ENCODE peak calls at places on chromosomes 1 and 21, in ten cellular contexts. D, E, T, Z, I, O, B, M, Q and K are unnamed samples.

GRCh38 chr1:28341591-28341990 is 12.8 kb downstream of the MED18 start:
- DNase-seq in D (no peak), E (no peak), T (no peak), Z (no peak), I (no peak), O (no peak), B (no peak), M (no peak), Q (no peak), K (no peak)

GRCh38 chr21:19724081-19724480 is 1274.1 kb upstream of the NCAM2 start:
- DNase-seq in D (no peak), E (no peak), T (no peak), Z (no peak), I (no peak), O (no peak), B (no peak), M (no peak), Q (no peak), K (no peak)

GRCh38 chr1:172556461-172556860 is 23.5 kb downstream of the SUCO start:
- DNase-seq in D (no peak), E (no peak), T (no peak), Z (no peak), I (no peak), O (peak; percentile 18), B (no peak), M (no peak), Q (no peak), K (no peak)

GRCh38 chr1:61842863-61843514 is 100.7 kb downstream of the PATJ start:
- DNase-seq in D (no peak), E (no peak), T (no peak), Z (no peak), I (no peak), O (no peak), B (no peak), M (no peak), Q (peak; percentile 71), K (peak; percentile 11)

GRCh38 chr21:26909972-26910371 is 56.9 kb downstream of the ADAMTS5 start:
- DNase-seq in D (peak; percentile 55), E (no peak), T (peak; percentile 5), Z (no peak), I (no peak), O (peak; percentile 9), B (peak; percentile 49), M (no peak), Q (no peak), K (peak; percentile 57)

GRCh38 chr1:23791434-23792047 is 596 bp downstream of the LYPLA2 start:
- DNase-seq in D (peak; percentile 49), E (no peak), T (no peak), Z (no peak), I (no peak), O (no peak), B (peak; percentile 58), M (no peak), Q (no peak), K (no peak)

GRCh38 chr1:10225573-10225972 is 15.2 kb downstream of the KIF1B start:
- DNase-seq in D (no peak), E (no peak), T (peak; percentile 52), Z (no peak), I (no peak), O (no peak), B (no peak), M (no peak), Q (no peak), K (no peak)

GRCh38 chr1:234724517-234725176 is 114.7 kb upstream of the IRF2BP2 start:
- DNase-seq in D (no peak), E (peak; percentile 24), T (no peak), Z (no peak), I (peak; percentile 79), O (no peak), B (no peak), M (peak; percentile 87), Q (no peak), K (peak; percentile 78)

GRCh38 chr1:28642056-28642846 is 616 bp downstream of the TAF12 start:
- DNase-seq in D (no peak), E (no peak), T (no peak), Z (no peak), I (no peak), O (no peak), B (no peak), M (no peak), Q (no peak), K (no peak)

GRCh38 chr1:83897516-83897915 is 101.4 kb downstream of the TTLL7 start:
- DNase-seq in D (no peak), E (no peak), T (no peak), Z (no peak), I (no peak), O (no peak), B (no peak), M (no peak), Q (no peak), K (no peak)

GRCh38 chr1:209667701-209668100 is 7.5 kb upstream of the G0S2 start:
- DNase-seq in D (no peak), E (no peak), T (no peak), Z (no peak), I (no peak), O (no peak), B (no peak), M (no peak), Q (no peak), K (no peak)

GRCh38 chr1:218443255-218443654 is 98.1 kb downstream of the TGFB2 start:
- DNase-seq in D (no peak), E (no peak), T (no peak), Z (no peak), I (no peak), O (no peak), B (no peak), M (no peak), Q (no peak), K (no peak)

GRCh38 chr1:194477908-194478307 is 1291.5 kb upstream of the B3GALT2 start:
- DNase-seq in D (no peak), E (peak; percentile 41), T (no peak), Z (no peak), I (no peak), O (no peak), B (no peak), M (no peak), Q (no peak), K (no peak)

GRCh38 chr1:198201956-198202784 is 45.4 kb downstream of the NEK7 start:
- DNase-seq in D (no peak), E (peak; percentile 36), T (no peak), Z (no peak), I (no peak), O (no peak), B (no peak), M (no peak), Q (no peak), K (no peak)

GRCh38 chr1:89460348-89460747 is 64.3 kb upstream of the LRRC8B start:
- DNase-seq in D (no peak), E (no peak), T (no peak), Z (no peak), I (no peak), O (no peak), B (no peak), M (no peak), Q (no peak), K (no peak)

DNA sequence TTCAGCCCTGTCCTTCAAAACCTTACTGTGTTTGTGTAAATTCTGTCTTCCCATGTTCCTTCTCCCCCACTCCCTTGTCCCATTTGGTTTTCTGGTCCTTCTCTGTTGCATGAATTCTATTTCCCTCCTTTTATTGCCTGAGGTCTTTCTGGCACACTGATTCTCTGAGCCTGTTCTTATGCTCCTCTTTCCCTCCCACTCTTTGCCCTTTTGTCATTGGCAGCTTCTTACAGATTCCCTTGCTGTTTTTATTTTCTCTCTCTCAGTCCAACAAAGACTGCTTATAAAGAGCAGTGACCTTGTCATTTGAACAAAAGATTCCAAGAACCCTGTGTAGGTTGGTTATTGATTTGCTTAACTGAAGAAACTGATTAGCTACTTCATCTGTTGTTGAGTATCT is 49.7 kb downstream of the GPR52 start:
- DNase-seq in D (no peak), E (no peak), T (no peak), Z (no peak), I (no peak), O (no peak), B (no peak), M (no peak), Q (no peak), K (no peak)
- TF ChIP-seq CTCF in D (no peak), E (no peak), T (no peak), Z (no peak), I (no peak), O (no peak), B (no peak), M (no peak), Q (no peak), K (no peak)

GRCh38 chr1:63004868-63005267 is 220.9 kb downstream of the ATG4C start:
- DNase-seq in D (peak; percentile 37), E (no peak), T (peak; percentile 18), Z (no peak), I (no peak), O (peak; percentile 4), B (no peak), M (no peak), Q (peak; percentile 12), K (no peak)
- TF ChIP-seq CTCF in D (no peak), E (peak; percentile 20), T (peak; percentile 55), Z (no peak), I (no peak), O (peak; percentile 21), B (peak; percentile 22), M (peak; percentile 44), Q (peak; percentile 34), K (no peak)

DNA sequence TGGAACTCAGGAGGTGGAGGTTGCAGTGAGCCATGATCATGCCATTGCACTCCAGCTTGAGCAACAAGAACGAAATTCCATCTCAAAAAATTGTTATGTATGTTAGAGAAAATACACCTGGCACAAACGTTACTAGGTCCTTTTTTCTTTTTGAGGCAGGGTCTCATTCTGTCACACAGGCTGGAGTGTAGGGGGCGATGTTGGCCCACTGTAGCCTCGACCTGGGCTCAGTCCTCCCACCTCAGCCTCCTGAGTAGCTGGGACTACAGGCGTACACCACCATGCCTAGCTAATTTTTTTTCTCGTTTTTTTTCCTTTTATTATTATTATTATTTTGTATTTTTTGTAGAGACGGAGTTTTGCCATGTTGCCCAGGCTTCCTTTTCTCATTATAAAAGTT is 4.4 kb downstream of the HAX1 start:
- DNase-seq in D (peak; percentile 38), E (no peak), T (no peak), Z (no peak), I (no peak), O (no peak), B (no peak), M (no peak), Q (no peak), K (peak; percentile 59)
- TF ChIP-seq CTCF in D (no peak), E (peak; percentile 33), T (peak; percentile 33), Z (peak; percentile 10), I (no peak), O (peak; percentile 31), B (peak; percentile 15), M (peak; percentile 18), Q (peak; percentile 27), K (peak; percentile 64)

DNA sequence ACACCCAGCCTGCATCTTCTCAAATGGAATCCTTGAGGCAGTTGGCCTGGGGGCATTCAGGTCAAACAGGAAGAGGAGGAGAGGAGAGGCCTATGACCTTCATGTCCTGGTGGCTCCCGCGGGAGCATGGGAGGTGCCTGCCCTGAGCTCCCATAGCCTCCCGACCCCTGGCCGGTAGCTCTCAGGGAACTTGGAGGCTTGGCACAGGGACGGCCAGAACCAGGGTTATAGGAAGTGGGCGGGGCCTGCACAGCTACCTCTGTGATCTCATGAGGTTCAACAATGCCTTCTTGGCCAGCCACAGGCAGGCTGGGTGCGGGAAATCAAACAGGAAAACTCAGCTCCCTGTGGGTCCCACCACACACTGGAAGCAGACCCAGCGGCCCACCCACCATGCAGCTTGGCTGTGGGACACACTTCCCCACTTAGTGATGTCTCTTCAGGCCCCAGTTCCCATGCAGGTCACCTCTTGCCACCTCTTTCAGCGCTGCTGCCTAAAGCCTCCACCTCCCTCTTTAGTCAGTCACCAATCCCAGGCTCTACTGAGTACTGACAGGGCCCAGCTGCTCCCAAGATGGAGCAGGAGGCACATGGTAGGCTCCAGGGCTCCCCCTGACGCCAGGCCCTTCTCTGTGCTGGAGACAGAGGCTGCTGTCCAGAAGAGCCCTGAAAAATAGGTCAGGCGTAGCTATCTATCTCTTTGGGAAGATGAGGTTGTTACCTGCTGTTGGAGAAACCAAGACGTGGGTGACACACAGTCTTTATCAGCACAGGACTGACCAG is at the start of gene SLFNL1:
- DNase-seq in D (peak; percentile 54), E (no peak), T (no peak), Z (no peak), I (no peak), O (peak; percentile 59), B (peak; percentile 26), M (no peak), Q (no peak), K (peak; percentile 40)
- TF ChIP-seq CTCF in D (no peak), E (no peak), T (peak; percentile 7), Z (no peak), I (no peak), O (peak; percentile 41), B (no peak), M (no peak), Q (no peak), K (peak; percentile 24)